ENCODE peak calls at places on chromosomes 6 and 20, in seven cellular contexts. D is AG04450, V is cardiac muscle cell, H is HFFc6, S is nephron progenitor cell, C is MM.1S, A is tibial nerve. Q is an unnamed sample.

GRCh38 chr20:64189530-64189966 is 25.3 kb downstream of the MYT1 start:
- DNase-seq in V (no peak), H (no peak), C (no peak), S (no peak), D (no peak), A (no peak), Q (no peak)

GRCh38 chr6:159249150-159249549 is 80.0 kb downstream of the FNDC1 start:
- DNase-seq in C (no peak), A (no peak), D (no peak), H (no peak), S (no peak), V (peak), Q (no peak)

GRCh38 chr6:52176550-52176949 is 9.6 kb upstream of the IL17A start:
- DNase-seq in A (no peak), V (no peak), S (no peak), D (no peak), C (peak), H (no peak), Q (no peak)

GRCh38 chr6:110287462-110288341 is 70.4 kb downstream of the METTL24 start:
- DNase-seq in D (no peak), S (no peak), V (no peak), C (no peak), H (no peak), A (no peak), Q (no peak)

GRCh38 chr6:8218861-8219260 is 116.5 kb upstream of the EEF1E1 start:
- DNase-seq in H (no peak), V (no peak), A (no peak), S (no peak), D (no peak), C (no peak), Q (no peak)

GRCh38 chr20:39144757-39145156 is 182.6 kb downstream of the DHX35 start:
- DNase-seq in D (no peak), A (no peak), V (no peak), C (no peak), H (no peak), S (no peak), Q (no peak)

GRCh38 chr6:46014511-46015118 is 1.0 kb downstream of the CLIC5 start:
- DNase-seq in C (no peak), S (peak), V (no peak), H (no peak), D (no peak), A (no peak), Q (no peak)

GRCh38 chr6:25710287-25710686 is 44.3 kb upstream of the SLC17A4 start:
- DNase-seq in S (no peak), V (no peak), D (no peak), A (no peak), C (no peak), H (no peak), Q (no peak)

GRCh38 chr6:26087284-26088115 is at the start of gene HFE:
- DNase-seq in D (no peak), C (no peak), V (peak), S (peak), A (no peak), H (peak), Q (peak)

GRCh38 chr6:141290871-141291270 is 841.9 kb upstream of the GJE1 start:
- DNase-seq in D (no peak), S (no peak), V (no peak), A (no peak), C (no peak), H (no peak), Q (no peak)

GRCh38 chr6:11532097-11532496 is 5.5 kb upstream of the TMEM170B start:
- DNase-seq in A (no peak), C (no peak), S (no peak), D (no peak), V (peak), H (no peak), Q (no peak)

GRCh38 chr6:136338486-136338885 is 48.8 kb upstream of the BCLAF1 start:
- DNase-seq in H (no peak), D (no peak), V (no peak), C (no peak), S (no peak), A (no peak), Q (no peak)

GRCh38 chr6:29516108-29516507 is 28.4 kb upstream of the MAS1L start:
- DNase-seq in C (peak), D (no peak), A (no peak), V (no peak), H (no peak), S (no peak), Q (no peak)

GRCh38 chr20:51220293-51220706 is 197.4 kb upstream of the KCNG1 start:
- DNase-seq in D (no peak), V (peak), S (peak), A (no peak), C (no peak), H (no peak), Q (peak)

GRCh38 chr6:37794825-37795224 is 24.7 kb upstream of the ZFAND3 start:
- DNase-seq in A (no peak), C (no peak), V (no peak), H (peak), D (no peak), S (no peak), Q (no peak)

GRCh38 chr6:104473021-104473429 is 386.7 kb downstream of the HACE1 start:
- DNase-seq in V (no peak), C (no peak), H (no peak), S (no peak), A (no peak), D (no peak), Q (no peak)

GRCh38 chr6:23174781-23175361 is 605.5 kb downstream of the HDGFL1 start:
- DNase-seq in S (no peak), C (no peak), H (peak), D (peak), V (peak), A (no peak), Q (no peak)

GRCh38 chr20:57474191-57474590 is 50.7 kb downstream of the CTCFL start:
- DNase-seq in C (no peak), H (no peak), V (no peak), D (no peak), S (no peak), A (no peak), Q (no peak)

GRCh38 chr20:19552144-19552895 is 205.7 kb upstream of the RIN2 start:
- DNase-seq in S (peak), A (no peak), V (peak), D (no peak), H (no peak), C (no peak), Q (no peak)

GRCh38 chr6:136593748-136594490 is 43.7 kb upstream of the MAP7 start:
- DNase-seq in C (peak), V (peak), D (peak), A (no peak), S (no peak), H (peak), Q (peak)

GRCh38 chr20:59455392-59456341 is 148.7 kb upstream of the PHACTR3 start:
- DNase-seq in S (peak), V (peak), A (no peak), C (no peak), D (no peak), H (no peak), Q (no peak)

GRCh38 chr6:37696841-37697735 is 595 bp downstream of the MDGA1 start:
- DNase-seq in V (peak), D (no peak), C (peak), A (no peak), H (no peak), S (peak), Q (peak)

GRCh38 chr6:3359973-3360726 is 96.7 kb downstream of the SLC22A23 start:
- DNase-seq in D (no peak), H (no peak), C (no peak), S (no peak), V (no peak), A (no peak), Q (no peak)

GRCh38 chr20:2421247-2421646 is 40.5 kb downstream of the TGM6 start:
- DNase-seq in C (no peak), S (no peak), V (peak), D (no peak), A (no peak), H (no peak), Q (no peak)

GRCh38 chr6:28568515-28569108 is 42.9 kb downstream of the GPX5 start:
- DNase-seq in C (no peak), H (no peak), V (no peak), S (no peak), D (no peak), A (no peak), Q (no peak)

GRCh38 chr6:110310861-110311446 is 47.2 kb downstream of the METTL24 start:
- DNase-seq in V (no peak), A (no peak), H (no peak), S (no peak), C (peak), D (no peak), Q (no peak)

GRCh38 chr6:138824482-138825134 is 28.7 kb downstream of the ECT2L start:
- DNase-seq in V (no peak), C (no peak), S (no peak), H (no peak), A (no peak), D (no peak), Q (no peak)

GRCh38 chr6:112639436-112639835 is 292.3 kb downstream of the RFPL4B start:
- DNase-seq in C (no peak), S (no peak), V (no peak), A (no peak), D (peak), H (peak), Q (no peak)

GRCh38 chr20:44231713-44232468 is 15.2 kb upstream of the GDAP1L1 start:
- DNase-seq in A (no peak), V (no peak), S (no peak), D (no peak), H (no peak), C (no peak), Q (no peak)

GRCh38 chr6:149484733-149485700 is at the start of gene ZC3H12D:
- DNase-seq in V (peak), H (peak), A (no peak), C (no peak), S (no peak), D (no peak), Q (no peak)

GRCh38 chr6:112841553-112842337 is 494.6 kb downstream of the RFPL4B start:
- DNase-seq in C (peak), D (no peak), S (no peak), A (no peak), H (no peak), V (no peak), Q (no peak)

GRCh38 chr6:169702640-169703246 is 817 bp downstream of the C6orf120 start:
- DNase-seq in D (no peak), A (no peak), C (peak), S (no peak), H (no peak), V (no peak), Q (no peak)

GRCh38 chr6:47651505-47651944 is 46.9 kb upstream of the ADGRF4 start:
- DNase-seq in A (no peak), C (no peak), H (peak), S (no peak), D (peak), V (peak), Q (no peak)

GRCh38 chr20:20525756-20526155 is 157.9 kb downstream of the INSM1 start:
- DNase-seq in S (no peak), C (no peak), A (no peak), D (no peak), H (no peak), V (no peak), Q (no peak)

GRCh38 chr20:50642288-50642803 is 49.0 kb downstream of the RIPOR3 start:
- DNase-seq in H (no peak), V (peak), D (no peak), S (no peak), A (no peak), C (no peak), Q (no peak)

GRCh38 chr20:19026121-19026878 is 186.1 kb upstream of the SLC24A3 start:
- DNase-seq in H (no peak), S (no peak), V (no peak), A (no peak), C (no peak), D (no peak), Q (peak)

GRCh38 chr6:37731888-37732287 is 34.2 kb upstream of the MDGA1 start:
- DNase-seq in A (no peak), V (no peak), H (no peak), D (no peak), S (no peak), C (no peak), Q (peak)

GRCh38 chr20:5848711-5849505 is 98.7 kb downstream of the SHLD1 start:
- DNase-seq in C (no peak), A (no peak), S (no peak), D (no peak), V (peak), H (peak), Q (no peak)

DNA sequence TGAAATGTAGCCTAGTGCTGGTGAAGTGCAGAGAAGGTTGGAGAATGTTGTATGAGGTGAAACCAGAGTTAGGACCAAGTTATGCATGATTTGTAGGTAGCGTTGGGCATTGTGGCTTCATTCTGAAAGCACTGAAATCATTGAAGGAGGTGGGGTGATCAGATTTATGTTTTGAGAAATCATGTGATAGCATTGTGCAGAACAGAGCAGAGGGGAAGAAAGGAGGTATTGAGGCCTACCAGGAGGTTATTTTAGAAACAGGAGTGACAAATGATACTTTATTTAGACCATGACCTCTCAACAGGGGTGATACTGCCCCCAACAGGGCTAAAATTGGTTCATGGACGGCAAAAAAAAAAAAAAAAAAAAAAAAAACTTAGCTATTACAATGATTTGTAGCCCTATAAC is 15.6 kb upstream of the HMGN3 start:
- DNase-seq in S (no peak), V (no peak), H (no peak), C (peak), D (no peak), A (no peak), Q (peak)
- TF ChIP-seq CTCF in S (no peak), V (peak), H (peak), C (peak), D (peak), A (no peak), Q (peak)

GRCh38 chr6:128487055-128487454 is 33.3 kb downstream of the PTPRK start:
- DNase-seq in D (no peak), A (no peak), H (peak), V (no peak), S (no peak), C (no peak), Q (no peak)
- TF ChIP-seq CTCF in D (peak), A (no peak), H (peak), V (peak), S (peak), C (peak), Q (no peak)

GRCh38 chr20:49323622-49324238 is 45.9 kb upstream of the ZNFX1 start:
- DNase-seq in V (peak), A (no peak), S (no peak), D (peak), H (peak), C (peak), Q (peak)
- TF ChIP-seq CTCF in V (peak), A (no peak), S (no peak), D (peak), H (peak), C (peak), Q (peak)

GRCh38 chr20:11851646-11852045 is 66.0 kb upstream of the BTBD3 start:
- DNase-seq in C (no peak), D (no peak), V (no peak), A (no peak), H (no peak), S (no peak), Q (no peak)

GRCh38 chr20:11847827-11848226 is 69.9 kb upstream of the BTBD3 start:
- DNase-seq in S (no peak), A (no peak), D (no peak), C (no peak), V (no peak), H (no peak), Q (no peak)

GRCh38 chr20:11849976-11850670 is 67.6 kb upstream of the BTBD3 start:
- DNase-seq in C (no peak), V (peak), D (no peak), A (no peak), H (peak), S (no peak), Q (no peak)

GRCh38 chr20:11850901-11851300 is 66.8 kb upstream of the BTBD3 start:
- DNase-seq in H (peak), S (no peak), D (no peak), C (no peak), A (no peak), V (peak), Q (no peak)

GRCh38 chr20:11849270-11849920 is 68.3 kb upstream of the BTBD3 start:
- DNase-seq in V (peak), A (no peak), S (no peak), H (no peak), C (no peak), D (no peak), Q (no peak)
- TF ChIP-seq CTCF in V (no peak), A (no peak), S (no peak), H (no peak), C (no peak), D (no peak), Q (no peak)

GRCh38 chr6:40022867-40023266 is 88.6 kb upstream of the MOCS1 start:
- DNase-seq in S (no peak), V (no peak), D (no peak), A (no peak), C (peak), H (no peak), Q (no peak)
- TF ChIP-seq CTCF in S (no peak), V (no peak), D (no peak), A (no peak), C (no peak), H (no peak), Q (no peak)

GRCh38 chr6:10084276-10084993 is 330.4 kb downstream of the TFAP2A start:
- DNase-seq in S (no peak), D (no peak), H (no peak), V (no peak), C (no peak), A (no peak), Q (no peak)
- TF ChIP-seq CTCF in S (no peak), D (no peak), H (no peak), V (no peak), C (no peak), A (no peak), Q (no peak)

GRCh38 chr6:108082539-108082938 is 8.0 kb upstream of the OSTM1 start:
- DNase-seq in H (no peak), C (no peak), V (no peak), A (no peak), D (no peak), S (no peak), Q (no peak)

GRCh38 chr6:108080010-108080780 is 5.7 kb upstream of the OSTM1 start:
- DNase-seq in A (no peak), V (peak), C (no peak), D (no peak), S (no peak), H (peak), Q (no peak)

GRCh38 chr6:108074359-108075144 is at the start of gene OSTM1:
- DNase-seq in S (peak), C (peak), A (peak), V (peak), D (peak), H (peak), Q (peak)

GRCh38 chr6:108074057-108074358 is 533 bp downstream of the OSTM1 start:
- DNase-seq in D (no peak), H (no peak), V (no peak), C (no peak), A (no peak), S (no peak), Q (no peak)

DNA sequence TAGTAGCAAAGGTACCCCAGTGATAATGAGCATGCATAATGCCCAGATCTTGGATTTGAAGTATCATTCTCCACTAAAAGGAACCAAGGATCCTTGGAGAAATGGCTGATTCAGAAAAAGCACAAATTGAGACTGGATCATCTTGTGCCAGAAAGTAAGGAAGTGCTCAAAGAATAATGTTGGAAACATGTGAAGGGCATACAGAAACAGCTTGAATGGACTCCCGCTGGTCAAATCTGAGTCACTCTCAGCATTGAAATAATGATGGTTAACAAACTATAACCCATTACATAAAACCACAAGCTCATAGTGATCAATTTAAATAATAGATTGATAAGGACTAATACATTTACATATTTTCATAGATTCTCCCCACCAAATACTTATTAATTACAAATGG is 3.6 kb upstream of the OSTM1 start:
- DNase-seq in V (no peak), C (no peak), H (no peak), D (no peak), S (no peak), A (no peak), Q (no peak)
- TF ChIP-seq CTCF in V (no peak), C (no peak), H (no peak), D (no peak), S (no peak), A (no peak), Q (no peak)

GRCh38 chr20:62907377-62908317 is 18.7 kb downstream of the DIDO1 start:
- DNase-seq in S (peak), V (no peak), A (no peak), C (no peak), H (no peak), D (no peak), Q (no peak)
- TF ChIP-seq CTCF in S (peak), V (peak), A (no peak), C (peak), H (peak), D (peak), Q (peak)

GRCh38 chr20:47586648-47587306 is 85.1 kb downstream of the NCOA3 start:
- DNase-seq in V (peak), D (no peak), A (no peak), H (no peak), S (no peak), C (no peak), Q (no peak)

GRCh38 chr20:47591231-47591630 is 89.5 kb downstream of the NCOA3 start:
- DNase-seq in V (no peak), D (no peak), S (no peak), H (no peak), C (no peak), A (no peak), Q (no peak)

GRCh38 chr20:47583551-47583950 is 81.9 kb downstream of the NCOA3 start:
- DNase-seq in H (no peak), D (no peak), C (no peak), S (no peak), V (no peak), A (no peak), Q (no peak)

GRCh38 chr20:47585087-47585747 is 83.5 kb downstream of the NCOA3 start:
- DNase-seq in C (no peak), S (no peak), H (no peak), D (no peak), V (no peak), A (no peak), Q (peak)

GRCh38 chr20:47588158-47588557 is 86.5 kb downstream of the NCOA3 start:
- DNase-seq in C (no peak), S (no peak), H (no peak), V (no peak), A (no peak), D (no peak), Q (no peak)
- TF ChIP-seq CTCF in C (no peak), S (no peak), H (no peak), V (no peak), A (no peak), D (no peak), Q (no peak)

DNA sequence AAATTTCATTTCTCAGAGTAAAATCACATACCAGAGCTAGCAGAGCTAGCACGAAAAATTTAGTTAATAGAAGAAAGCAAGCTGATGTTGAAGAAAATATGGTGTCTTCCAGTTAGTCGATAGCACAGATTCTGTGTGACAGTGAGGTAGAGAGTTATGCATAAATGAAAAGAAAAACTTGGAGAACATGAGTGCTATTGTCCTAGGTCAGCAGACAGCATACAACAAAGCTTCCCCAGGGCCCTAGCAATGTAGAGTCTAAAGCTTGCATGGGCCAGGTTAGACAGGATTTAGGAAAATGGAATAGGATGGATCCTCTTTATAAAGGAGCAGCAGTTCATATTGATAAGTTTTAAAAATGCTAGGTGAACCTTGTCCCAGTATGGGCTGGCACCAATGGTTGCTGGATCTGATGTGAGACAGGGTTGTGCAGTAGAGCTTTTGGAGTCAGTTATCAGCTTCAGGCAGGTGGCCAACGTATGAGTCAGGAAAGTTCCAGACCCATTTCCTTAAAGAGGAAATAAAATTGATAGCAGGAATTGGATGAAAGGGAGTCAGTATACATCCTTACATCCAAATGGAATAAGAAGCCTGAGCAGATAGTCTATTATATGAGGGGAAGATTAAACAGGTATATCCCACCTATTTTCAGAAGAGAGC is 277.2 kb downstream of the FRK start:
- DNase-seq in H (no peak), S (no peak), V (peak), D (no peak), A (no peak), C (no peak), Q (no peak)
- TF ChIP-seq CTCF in H (no peak), S (no peak), V (no peak), D (no peak), A (no peak), C (no peak), Q (no peak)

Q was measured in GM10248.